ENCODE peak calls at places on chromosomes 13 and 19, in nine cellular contexts. M is left ventricle myocardium inferior, S is ascending aorta, J is mucosa of descending colon, Z is NB4, L is AG10803, B is fibroblast of pulmonary artery, E is brain microvascular endothelial cell, A is lower leg skin. G is an unnamed sample.

GRCh38 chr19:36256853-36257511 is 42.1 kb downstream of the ZNF146 start:
- DNase-seq in J (no peak), E (no peak), L (no peak), Z (no peak), A (no peak), S (no peak), M (no peak), B (no peak), G (no peak)

GRCh38 chr19:48613024-48613851 is 1.6 kb downstream of the FAM83E start:
- DNase-seq in E (no peak), A (no peak), L (no peak), Z (no peak), B (no peak), S (no peak), J (peak; percentile 71), M (no peak), G (no peak)

GRCh38 chr13:44732503-44733098 is 156.5 kb upstream of the TSC22D1 start:
- DNase-seq in J (no peak), M (no peak), S (no peak), E (no peak), B (peak; percentile 42), Z (no peak), A (peak; percentile 46), L (no peak), G (no peak)

GRCh38 chr13:83312194-83312593 is 570.1 kb downstream of the SLITRK1 start:
- DNase-seq in A (no peak), B (peak; percentile 19), J (no peak), E (peak; percentile 35), M (no peak), Z (no peak), S (no peak), L (no peak), G (no peak)

GRCh38 chr19:42276821-42277220 is 7.8 kb downstream of the CIC start:
- DNase-seq in A (no peak), B (no peak), Z (no peak), J (no peak), S (no peak), M (no peak), L (no peak), E (no peak), G (peak; percentile 38)

GRCh38 chr13:81771948-81772347 is 1431.0 kb upstream of the SPRY2 start:
- DNase-seq in M (no peak), B (no peak), Z (no peak), S (no peak), A (no peak), J (no peak), E (no peak), L (no peak), G (no peak)

GRCh38 chr13:73677041-73677589 is 457.1 kb downstream of the KLF12 start:
- DNase-seq in E (peak; percentile 87), M (no peak), B (peak; percentile 90), A (no peak), J (no peak), Z (no peak), S (no peak), L (peak; percentile 43), G (peak; percentile 11)

GRCh38 chr13:40969169-40969901 is 49.8 kb downstream of the ELF1 start:
- DNase-seq in L (no peak), A (no peak), S (no peak), E (no peak), B (no peak), Z (peak; percentile 72), J (no peak), M (no peak), G (no peak)

GRCh38 chr13:79369226-79369625 is 36.8 kb downstream of the RBM26 start:
- DNase-seq in E (no peak), S (no peak), L (no peak), A (no peak), Z (no peak), B (no peak), J (no peak), M (no peak), G (no peak)

GRCh38 chr13:83753912-83754624 is 128.2 kb downstream of the SLITRK1 start:
- DNase-seq in B (no peak), L (no peak), A (no peak), E (peak; percentile 7), S (no peak), J (no peak), Z (no peak), M (no peak), G (no peak)

GRCh38 chr13:29270536-29271045 is 324.9 kb downstream of the SLC7A1 start:
- DNase-seq in J (no peak), L (no peak), E (no peak), Z (no peak), S (no peak), B (no peak), A (no peak), M (no peak), G (no peak)

GRCh38 chr19:13209797-13210775 is 59.9 kb downstream of the IER2 start:
- DNase-seq in L (no peak), S (no peak), B (no peak), M (no peak), A (no peak), J (no peak), Z (no peak), E (no peak), G (no peak)

GRCh38 chr13:40780822-40781401 is 8.5 kb upstream of the SLC25A15 start:
- DNase-seq in E (peak; percentile 57), S (no peak), B (peak; percentile 6), M (no peak), Z (peak; percentile 86), J (no peak), L (no peak), A (no peak), G (no peak)

GRCh38 chr13:50208826-50209335 is 193.6 kb downstream of the KCNRG start:
- DNase-seq in E (peak; percentile 98), M (peak; percentile 48), B (peak; percentile 93), S (peak; percentile 18), J (peak; percentile 17), A (no peak), Z (peak; percentile 100), L (peak; percentile 89), G (peak; percentile 97)

GRCh38 chr13:33634526-33635111 is 183.3 kb upstream of the RFC3 start:
- DNase-seq in E (peak; percentile 35), L (no peak), B (peak; percentile 55), Z (no peak), M (no peak), A (no peak), S (no peak), J (no peak), G (no peak)

GRCh38 chr19:33438016-33438671 is 64.6 kb downstream of the CEBPG start:
- DNase-seq in E (no peak), S (no peak), B (peak; percentile 29), A (no peak), J (no peak), Z (no peak), M (peak; percentile 42), L (peak; percentile 17), G (no peak)
- TF ChIP-seq CTCF in E (peak; percentile 45), S (no peak), B (peak; percentile 25), A (no peak), J (no peak), Z (peak; percentile 12), M (peak; percentile 46), L (peak; percentile 19), G (no peak)

GRCh38 chr13:94706854-94707399 is 5.4 kb downstream of the SOX21 start:
- DNase-seq in M (no peak), S (no peak), L (no peak), E (no peak), Z (no peak), J (no peak), B (no peak), A (no peak), G (no peak)
- H3K4me3 ChIP-seq in M (peak overlapping the region; percentile 40), S (peak overlapping the region; percentile 26), L (no peak overlapping the region), E (no peak overlapping the region), Z (no peak overlapping the region), J (no peak overlapping the region), B (no peak overlapping the region), A (no peak overlapping the region), G (no peak overlapping the region)

GRCh38 chr19:40605201-40605971 is 4.2 kb downstream of the LTBP4 start:
- DNase-seq in S (no peak), B (peak; percentile 55), E (peak; percentile 30), A (peak; percentile 95), L (peak; percentile 46), Z (peak; percentile 71), M (peak; percentile 72), J (peak; percentile 93), G (peak; percentile 53)

GRCh38 chr19:40603719-40604646 is 2.8 kb downstream of the LTBP4 start:
- DNase-seq in S (peak; percentile 96), M (peak; percentile 98), A (peak; percentile 100), B (peak; percentile 98), J (peak; percentile 100), E (peak; percentile 95), L (peak; percentile 91), Z (peak; percentile 91), G (peak; percentile 92)

GRCh38 chr19:40601061-40601973 is at the start of gene LTBP4:
- DNase-seq in L (no peak), B (no peak), A (peak; percentile 90), J (peak; percentile 66), M (peak; percentile 78), E (no peak), Z (no peak), S (no peak), G (no peak)

GRCh38 chr19:40604647-40605200 is 3.6 kb downstream of the LTBP4 start:
- DNase-seq in J (peak; percentile 76), Z (no peak), L (no peak), S (no peak), E (no peak), B (no peak), A (peak; percentile 92), M (no peak), G (no peak)

DNA sequence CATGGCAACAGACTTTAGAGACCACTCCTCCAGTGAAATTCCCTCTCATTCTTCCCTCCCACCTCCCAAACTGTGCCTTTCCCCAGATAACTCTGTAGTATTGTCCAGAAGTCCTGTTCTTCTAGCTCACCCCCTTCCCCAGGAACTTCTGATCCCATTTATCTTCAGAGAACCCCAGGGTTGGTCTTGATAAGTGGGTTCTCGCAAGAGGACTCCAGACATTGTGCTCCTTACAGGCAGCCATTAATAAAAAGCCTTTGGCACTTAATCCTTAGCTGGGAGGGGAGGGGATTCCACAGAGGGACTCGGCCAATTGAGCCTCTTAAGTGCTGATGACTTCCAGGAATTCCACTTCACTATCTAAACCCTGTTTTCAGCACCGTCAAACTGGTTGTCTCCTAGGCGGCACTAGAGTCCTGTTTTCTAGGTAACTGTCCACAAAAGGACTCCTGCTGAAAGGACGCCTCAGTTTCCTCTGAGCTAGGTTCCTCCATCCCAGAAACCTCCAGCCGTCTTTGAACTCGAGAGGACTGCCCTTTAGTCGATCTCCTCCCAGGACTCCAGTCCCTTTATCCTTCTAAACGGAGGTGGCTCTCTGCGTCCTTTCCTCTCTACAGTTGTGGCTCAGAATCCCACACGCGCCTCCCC is 2.0 kb downstream of the LTBP4 start:
- DNase-seq in S (no peak), L (peak; percentile 36), M (no peak), B (peak; percentile 70), Z (no peak), A (peak; percentile 83), J (no peak), E (no peak), G (no peak)
- TF ChIP-seq CTCF in S (no peak), L (peak; percentile 31), M (no peak), B (peak; percentile 5), Z (no peak), A (no peak), J (no peak), E (peak; percentile 11), G (no peak)

DNA sequence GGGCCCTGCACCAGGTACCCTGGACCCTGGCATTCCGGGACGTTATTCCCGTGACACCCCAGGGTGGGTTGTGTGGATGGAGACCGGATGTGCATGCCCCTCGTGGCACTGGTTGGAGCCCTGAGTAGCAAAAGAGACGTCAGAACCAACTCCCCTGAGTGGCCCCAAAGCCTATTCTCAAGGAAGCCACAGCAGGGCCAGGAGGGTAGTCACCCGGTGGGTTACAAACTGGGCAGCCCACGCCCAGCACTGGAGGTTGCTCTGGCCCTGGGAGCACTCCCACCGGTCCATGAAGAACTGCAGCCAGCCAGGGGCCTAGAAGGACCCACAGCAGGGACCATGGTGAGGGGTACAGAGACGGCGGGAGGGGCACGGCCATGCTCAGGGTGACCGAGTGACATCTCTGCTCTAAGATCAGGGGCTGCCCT is 7.5 kb downstream of the KLF16 start:
- DNase-seq in J (no peak), Z (peak; percentile 62), M (no peak), S (no peak), L (peak; percentile 47), E (no peak), A (no peak), B (no peak), G (no peak)
- H3K4me3 ChIP-seq in J (no peak overlapping the region), Z (peak overlapping the region; percentile 69), M (peak overlapping the region; percentile 69), S (peak overlapping the region; percentile 62), L (peak overlapping the region; percentile 63), E (peak overlapping the region; percentile 39), A (no peak overlapping the region), B (peak overlapping the region; percentile 25), G (no peak overlapping the region)

G was measured in fibroblast of mammary gland.